ENCODE peak calls at places on chromosome 14, in six cellular contexts. D, A, N, O, R and V are unnamed samples.

GRCh38 chr14:20429801-20430669 is 5.9 kb downstream of the KLHL33 start:
- DNase-seq in D (no peak), A (peak; percentile 62), N (no peak), O (no peak), R (peak; percentile 60), V (peak; percentile 79)

GRCh38 chr14:37678916-37679315 is 83.5 kb downstream of the TTC6 start:
- DNase-seq in D (no peak), A (no peak), N (no peak), O (no peak), R (no peak), V (no peak)

GRCh38 chr14:57749267-57749666 is 116.6 kb downstream of the SLC35F4 start:
- DNase-seq in D (no peak), A (no peak), N (no peak), O (no peak), R (no peak), V (no peak)

GRCh38 chr14:92607702-92608429 is 94.3 kb downstream of the RIN3 start:
- DNase-seq in D (no peak), A (no peak), N (peak; percentile 41), O (no peak), R (no peak), V (no peak)

GRCh38 chr14:104743461-104744380 is 9.2 kb upstream of the SIVA1 start:
- DNase-seq in D (no peak), A (no peak), N (no peak), O (no peak), R (no peak), V (peak; percentile 59)

GRCh38 chr14:72024043-72024407 is 91.8 kb downstream of the RGS6 start:
- DNase-seq in D (no peak), A (peak; percentile 24), N (no peak), O (no peak), R (no peak), V (no peak)

GRCh38 chr14:71309756-71310155 is 402.5 kb downstream of the PCNX1 start:
- DNase-seq in D (peak; percentile 26), A (peak; percentile 14), N (no peak), O (no peak), R (no peak), V (no peak)

GRCh38 chr14:86708846-86709339 is 1178.9 kb downstream of the FLRT2 start:
- DNase-seq in D (no peak), A (peak; percentile 30), N (no peak), O (no peak), R (no peak), V (no peak)

GRCh38 chr14:100078997-100079561 is 13.9 kb downstream of the EVL start:
- DNase-seq in D (no peak), A (no peak), N (no peak), O (no peak), R (no peak), V (no peak)

GRCh38 chr14:76250345-76250744 is 98.6 kb downstream of the GPATCH2L start:
- DNase-seq in D (no peak), A (no peak), N (no peak), O (no peak), R (no peak), V (no peak)

GRCh38 chr14:38762845-38763244 is 340.2 kb downstream of the SEC23A start:
- DNase-seq in D (no peak), A (no peak), N (no peak), O (no peak), R (no peak), V (no peak)